ENCODE peak calls at places on chromosomes 3 and 15, in seven cellular contexts. G is NCI-H1092 treated with DMSO at 0.1 percent for 48 hours; N is esophagus squamous epithelium; K is body of pancreas; O is effector memory CD8-positive, alpha-beta T cell; S is testis; I is HS-27A. A is an unnamed sample.

GRCh38 chr15:89490550-89491315 is 5.7 kb downstream of the RHCG start:
- DNase-seq in G (no peak), N (no peak), K (no peak), O (no peak), S (no peak), I (no peak), A (no peak)

GRCh38 chr15:86362556-86362955 is 282.9 kb downstream of the AGBL1 start:
- DNase-seq in G (no peak), N (no peak), K (no peak), O (no peak), S (no peak), I (no peak), A (no peak)

GRCh38 chr15:80404057-80404718 is at the start of gene ARNT2:
- DNase-seq in G (peak; percentile 55), N (no peak), K (peak; percentile 33), O (no peak), S (no peak), I (no peak), A (no peak)

GRCh38 chr15:68578960-68579935 is at the start of gene CORO2B:
- DNase-seq in G (peak; percentile 38), N (no peak), K (peak; percentile 29), O (no peak), S (peak; percentile 34), I (peak; percentile 30), A (no peak)

GRCh38 chr3:188091746-188092145 is 62.2 kb upstream of the LPP start:
- DNase-seq in G (no peak), N (no peak), K (no peak), O (no peak), S (no peak), I (no peak), A (no peak)

GRCh38 chr3:117547956-117548550 is 838.5 kb downstream of the TUSC7 start:
- DNase-seq in G (no peak), N (no peak), K (no peak), O (no peak), S (no peak), I (peak; percentile 86), A (no peak)

GRCh38 chr15:75059607-75060006 is 36.2 kb downstream of the PPCDC start:
- DNase-seq in G (no peak), N (no peak), K (no peak), O (no peak), S (peak; percentile 2), I (no peak), A (no peak)

GRCh38 chr3:36538405-36538804 is 158.1 kb downstream of the STAC start:
- DNase-seq in G (no peak), N (no peak), K (no peak), O (no peak), S (no peak), I (no peak), A (no peak)

GRCh38 chr3:175240928-175241327 is 381.8 kb downstream of the NAALADL2 start:
- DNase-seq in G (no peak), N (no peak), K (no peak), O (no peak), S (no peak), I (no peak), A (no peak)

GRCh38 chr3:156762631-156763185 is 63.4 kb upstream of the LEKR1 start:
- DNase-seq in G (no peak), N (no peak), K (no peak), O (no peak), S (no peak), I (no peak), A (no peak)

GRCh38 chr3:100297784-100298183 is 36.8 kb upstream of the NIT2 start:
- DNase-seq in G (no peak), N (no peak), K (no peak), O (no peak), S (no peak), I (no peak), A (no peak)

GRCh38 chr3:137768021-137768360 is 3.9 kb downstream of the SOX14 start:
- DNase-seq in G (no peak), N (no peak), K (no peak), O (no peak), S (no peak), I (no peak), A (no peak)

GRCh38 chr15:55282284-55282833 is 7.3 kb downstream of the RAB27A start:
- DNase-seq in G (no peak), N (no peak), K (peak; percentile 18), O (no peak), S (peak; percentile 70), I (peak; percentile 48), A (no peak)

GRCh38 chr3:56355570-56356185 is 112.6 kb downstream of the ERC2 start:
- DNase-seq in G (no peak), N (no peak), K (no peak), O (no peak), S (no peak), I (no peak), A (no peak)

GRCh38 chr3:87563712-87564111 is 287.3 kb upstream of the POU1F1 start:
- DNase-seq in G (no peak), N (no peak), K (no peak), O (no peak), S (no peak), I (no peak), A (no peak)

GRCh38 chr3:179068779-179069530 is 2.7 kb downstream of the ZMAT3 start:
- DNase-seq in G (peak; percentile 1), N (no peak), K (no peak), O (peak; percentile 14), S (no peak), I (no peak), A (no peak)

GRCh38 chr15:81380203-81380602 is 6.2 kb upstream of the TMC3 start:
- DNase-seq in G (no peak), N (no peak), K (no peak), O (no peak), S (no peak), I (no peak), A (no peak)

GRCh38 chr15:66895794-66896453 is 169.5 kb upstream of the SMAD3 start:
- DNase-seq in G (no peak), N (no peak), K (no peak), O (no peak), S (peak; percentile 2), I (no peak), A (no peak)

GRCh38 chr3:21464745-21465144 is 286.3 kb downstream of the ZNF385D start:
- DNase-seq in G (no peak), N (no peak), K (no peak), O (no peak), S (peak; percentile 34), I (no peak), A (no peak)

GRCh38 chr3:142904639-142905441 is 16.0 kb upstream of the PCOLCE2 start:
- DNase-seq in G (no peak), N (no peak), K (no peak), O (no peak), S (no peak), I (no peak), A (no peak)

GRCh38 chr3:57331078-57331477 is 38.6 kb upstream of the ASB14 start:
- DNase-seq in G (no peak), N (no peak), K (no peak), O (no peak), S (no peak), I (no peak), A (no peak)

GRCh38 chr3:175207361-175207760 is 348.2 kb downstream of the NAALADL2 start:
- DNase-seq in G (no peak), N (no peak), K (no peak), O (no peak), S (no peak), I (no peak), A (no peak)

GRCh38 chr3:48397767-48398681 is 26.0 kb downstream of the FBXW12 start:
- DNase-seq in G (no peak), N (no peak), K (no peak), O (no peak), S (peak; percentile 10), I (no peak), A (no peak)

GRCh38 chr3:88542916-88543315 is 393.2 kb downstream of the C3orf38 start:
- DNase-seq in G (no peak), N (no peak), K (no peak), O (no peak), S (no peak), I (no peak), A (no peak)

GRCh38 chr15:63042879-63043340 is 363 bp downstream of the TPM1 start:
- DNase-seq in G (no peak), N (no peak), K (no peak), O (no peak), S (no peak), I (no peak), A (no peak)

GRCh38 chr15:31870336-31871158 is 159.8 kb upstream of the CHRNA7 start:
- DNase-seq in G (peak; percentile 73), N (no peak), K (peak; percentile 84), O (peak; percentile 74), S (peak; percentile 89), I (no peak), A (peak; percentile 83)

GRCh38 chr3:175426805-175427204 is 567.7 kb downstream of the NAALADL2 start:
- DNase-seq in G (no peak), N (no peak), K (no peak), O (no peak), S (no peak), I (no peak), A (no peak)

GRCh38 chr15:94098877-94099606 is 132.3 kb upstream of the MCTP2 start:
- DNase-seq in G (no peak), N (no peak), K (no peak), O (no peak), S (no peak), I (no peak), A (no peak)

A was measured in cerebellar nuclear complex.